ENCODE peak calls at places on chromosomes 4 and X, in nine cellular contexts. B is breast epithelium, C is Calu3, W is kidney, D is H9, Z is endothelial cell, F is heart left ventricle, R is choroid plexus epithelial cell, O is right atrium auricular region. S is an unnamed sample.

GRCh38 chr4:6331018-6331417 is 61.4 kb downstream of the WFS1 start:
- DNase-seq in D (peak; percentile 60), R (peak; percentile 47), F (no peak), B (no peak), W (no peak), O (no peak), Z (no peak), C (peak; percentile 40), S (no peak)

GRCh38 chr4:72567821-72568620 is 1.0 kb downstream of the ADAMTS3 start:
- DNase-seq in D (peak; percentile 94), C (peak; percentile 58), O (peak; percentile 78), B (peak; percentile 58), Z (peak; percentile 83), R (peak; percentile 93), W (peak; percentile 87), F (peak; percentile 57), S (no peak)

GRCh38 chr4:26866781-26867180 is 6.1 kb downstream of the STIM2 start:
- DNase-seq in C (no peak), B (no peak), R (no peak), Z (no peak), O (no peak), W (no peak), D (no peak), F (no peak), S (no peak)

GRCh38 chr4:336099-336892 is 1.3 kb upstream of the ZNF141 start:
- DNase-seq in D (peak; percentile 29), W (peak; percentile 82), B (no peak), O (no peak), R (peak; percentile 31), C (no peak), F (peak; percentile 65), Z (peak; percentile 22), S (no peak)

GRCh38 chr4:12791536-12791935 is 692.6 kb downstream of the RAB28 start:
- DNase-seq in O (no peak), R (peak; percentile 0), Z (no peak), F (peak; percentile 64), D (no peak), C (no peak), W (no peak), B (no peak), S (no peak)

GRCh38 chrX:56382278-56382677 is 150.1 kb downstream of the KLF8 start:
- DNase-seq in D (no peak), W (no peak), B (no peak), C (no peak), F (no peak), O (no peak), Z (no peak), R (no peak), S (no peak)

GRCh38 chr4:153514001-153514526 is 47.9 kb downstream of the TMEM131L start:
- DNase-seq in F (no peak), Z (no peak), C (no peak), W (no peak), O (no peak), B (no peak), R (peak; percentile 64), D (no peak), S (no peak)

GRCh38 chr4:134628074-134628473 is 426.5 kb upstream of the PABPC4L start:
- DNase-seq in W (no peak), B (no peak), F (no peak), C (no peak), O (no peak), Z (no peak), D (no peak), R (no peak), S (no peak)

GRCh38 chr4:56183344-56183959 is 203.8 kb downstream of the AASDH start:
- DNase-seq in R (no peak), D (peak; percentile 44), Z (no peak), O (no peak), F (no peak), C (no peak), W (no peak), B (no peak), S (no peak)

GRCh38 chr4:2408976-2409375 is 9.5 kb downstream of the ZFYVE28 start:
- DNase-seq in O (no peak), D (no peak), C (no peak), F (no peak), B (no peak), Z (no peak), R (no peak), W (peak; percentile 55), S (no peak)

GRCh38 chr4:147840846-147841732 is 109.2 kb downstream of the ARHGAP10 start:
- DNase-seq in C (no peak), F (no peak), B (no peak), W (no peak), D (no peak), Z (no peak), O (no peak), R (no peak), S (no peak)

GRCh38 chr4:147842573-147842972 is 110.7 kb downstream of the ARHGAP10 start:
- DNase-seq in C (no peak), W (no peak), Z (no peak), R (peak; percentile 90), B (no peak), F (peak; percentile 64), O (no peak), D (no peak), S (no peak)

GRCh38 chr4:147839651-147840050 is 107.8 kb downstream of the ARHGAP10 start:
- DNase-seq in B (no peak), C (no peak), F (no peak), O (no peak), Z (no peak), R (no peak), W (no peak), D (no peak), S (no peak)

GRCh38 chr4:147846318-147847135 is 114.6 kb downstream of the ARHGAP10 start:
- DNase-seq in Z (no peak), B (no peak), D (no peak), R (no peak), F (no peak), W (no peak), C (no peak), O (no peak), S (no peak)

GRCh38 chr4:147843162-147843561 is 111.3 kb downstream of the ARHGAP10 start:
- DNase-seq in O (no peak), R (no peak), D (peak; percentile 50), C (peak; percentile 23), Z (no peak), F (no peak), W (no peak), B (no peak), S (no peak)
- TF ChIP-seq CTCF in O (peak; percentile 14), R (peak; percentile 37), D (peak; percentile 60), C (no peak), Z (peak; percentile 18), F (no peak), W (no peak), B (no peak), S (no peak)

DNA sequence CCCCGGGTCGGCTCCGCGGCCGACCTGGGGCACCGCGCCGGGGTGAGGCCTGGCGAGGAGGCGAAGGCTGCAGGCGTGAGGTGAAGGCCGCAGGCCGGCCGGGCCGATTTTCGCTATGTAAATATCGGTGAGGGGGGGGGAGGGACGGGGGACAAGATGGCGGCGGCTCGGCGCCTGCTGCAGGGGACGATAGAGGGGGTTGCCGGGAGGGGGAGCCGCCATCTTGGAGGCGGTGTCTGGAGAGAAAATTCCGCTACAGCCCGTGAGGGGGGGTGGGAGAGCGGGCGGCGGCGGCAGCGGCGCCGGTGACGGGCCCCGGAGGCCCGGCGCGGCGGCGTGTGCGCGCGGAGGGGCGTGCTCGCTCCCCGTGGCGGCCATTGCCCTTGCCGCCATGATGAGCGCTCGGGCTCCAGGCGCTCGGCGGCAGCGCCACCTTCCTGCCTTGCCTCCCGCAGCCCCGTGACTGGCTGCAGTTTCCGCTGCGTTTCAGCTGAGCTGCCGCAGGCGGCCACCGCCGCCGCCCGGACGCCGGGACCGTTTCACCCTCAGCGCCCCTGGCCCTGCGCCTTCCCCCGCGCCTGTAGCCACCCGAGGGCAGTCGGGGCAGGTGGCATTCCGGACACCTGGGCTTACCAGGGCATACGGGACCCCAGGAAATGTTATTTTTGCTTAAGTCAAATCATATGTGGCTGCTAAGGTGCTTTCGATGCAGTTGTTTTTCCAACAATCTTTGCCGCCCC is 692 bp downstream of the ZFX start:
- DNase-seq in R (peak; percentile 88), Z (peak; percentile 63), D (peak; percentile 91), B (peak; percentile 75), C (peak; percentile 90), O (peak; percentile 88), W (peak; percentile 98), F (peak; percentile 95), S (peak; percentile 97)
- TF ChIP-seq CTCF in R (peak; percentile 36), Z (peak; percentile 23), D (peak; percentile 60), B (peak; percentile 15), C (peak; percentile 49), O (peak; percentile 70), W (peak; percentile 32), F (peak; percentile 61), S (peak; percentile 63)

DNA sequence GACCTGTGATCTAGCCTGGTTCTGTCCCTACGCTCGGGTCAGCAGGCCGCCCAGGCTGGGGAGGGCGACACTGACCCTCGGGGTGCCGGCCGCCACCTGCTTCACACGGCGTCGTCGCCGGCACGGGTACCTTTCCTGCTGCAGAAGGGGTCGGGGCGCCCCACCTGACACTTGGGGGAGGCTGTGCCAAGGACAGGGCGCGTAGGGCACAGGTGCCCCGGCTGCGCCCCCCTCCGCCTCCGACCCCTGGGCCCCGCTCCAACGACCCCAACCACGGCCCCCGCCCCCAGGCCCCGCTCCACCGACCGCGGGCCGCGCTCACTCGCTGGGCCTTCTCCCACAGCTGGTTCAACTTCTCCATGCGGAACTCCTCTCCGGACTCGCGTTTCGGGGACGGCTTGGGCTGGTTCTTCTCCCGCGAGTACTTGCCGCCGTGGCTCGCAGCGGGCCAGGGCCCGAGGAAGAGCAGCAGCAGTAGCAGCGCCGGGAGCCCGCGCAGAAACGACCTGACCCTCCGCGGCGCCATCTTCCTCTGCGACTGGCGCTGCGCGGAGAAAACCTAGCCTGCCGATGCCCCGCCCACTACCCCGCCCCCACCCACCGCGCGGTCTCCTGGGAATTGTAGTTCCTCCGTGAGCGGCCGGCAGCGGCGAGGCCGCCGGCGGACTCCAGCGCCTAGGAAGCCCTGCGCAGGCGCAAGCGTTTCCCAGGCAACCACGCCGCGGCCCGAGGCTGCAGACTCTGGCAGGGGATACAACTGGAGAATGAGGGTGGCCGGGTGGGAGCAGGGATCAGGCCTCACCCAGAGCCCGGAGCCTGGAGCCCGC is at the start of gene LRPAP1:
- DNase-seq in F (peak; percentile 95), O (peak; percentile 91), C (peak; percentile 86), R (peak; percentile 91), W (peak; percentile 98), B (peak; percentile 84), Z (peak; percentile 94), D (peak; percentile 96), S (peak; percentile 97)
- TF ChIP-seq CTCF in F (no peak), O (no peak), C (no peak), R (no peak), W (no peak), B (no peak), Z (no peak), D (no peak), S (no peak)

DNA sequence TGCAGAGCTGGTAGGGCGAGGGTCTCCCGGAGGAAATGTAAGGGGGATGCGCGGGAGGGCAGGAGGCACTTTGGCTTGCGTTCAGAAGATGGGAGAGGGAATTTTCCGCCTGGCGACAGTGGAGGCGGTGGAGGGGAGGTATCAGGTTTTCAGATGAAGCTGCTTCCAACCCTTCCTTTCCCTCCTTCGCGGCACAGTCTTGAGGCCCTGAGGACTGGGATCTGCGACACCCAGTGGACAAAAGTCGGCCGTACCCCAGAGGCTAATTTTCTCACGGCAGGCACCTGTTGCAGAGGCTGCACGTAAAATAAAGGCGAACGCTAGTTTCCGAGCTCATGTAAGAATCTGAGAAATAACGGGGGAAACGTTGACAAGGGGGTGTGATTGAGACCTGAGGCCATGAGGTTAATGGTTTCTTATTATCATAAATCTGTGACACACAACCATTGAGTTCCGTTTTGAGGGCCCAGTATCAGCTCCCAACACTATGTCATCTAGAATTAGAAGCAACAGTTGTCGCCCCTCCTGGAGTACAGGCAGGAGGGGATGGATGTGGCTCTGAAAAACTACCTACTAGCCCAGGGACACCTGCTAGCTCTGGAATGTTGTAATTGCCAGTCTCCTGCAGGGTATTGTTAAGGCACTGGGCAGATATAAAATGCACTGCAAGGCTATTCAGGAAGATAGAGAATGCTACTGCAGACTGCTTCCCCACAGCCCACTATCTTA is 1.1 kb downstream of the ZCCHC18 start:
- DNase-seq in Z (peak; percentile 50), R (peak; percentile 50), B (peak; percentile 55), D (peak; percentile 75), W (peak; percentile 71), C (peak; percentile 69), F (peak; percentile 29), O (no peak), S (no peak)
- TF ChIP-seq CTCF in Z (no peak), R (peak; percentile 53), B (no peak), D (peak; percentile 63), W (peak; percentile 27), C (no peak), F (peak; percentile 59), O (peak; percentile 61), S (peak; percentile 59)

S was measured in osteocyte.